ENCODE peak calls at places on chromosomes 16 and 17, in four cellular contexts. One of them, this sample, is unnamed.

GRCh38 chr16:89069920-89070319 is 23.7 kb upstream of the ACSF3 start:
- DNase-seq in adrenal gland: no peak
- DNase-seq in CD4-positive, CD25-positive, alpha-beta regulatory T cell: no peak
- DNase-seq in psoas muscle: no peak
- DNase-seq in this sample: no peak

GRCh38 chr17:79943354-79944241 is 92.1 kb downstream of the TBC1D16 start:
- DNase-seq in psoas muscle: peak; percentile 44
- DNase-seq in CD4-positive, CD25-positive, alpha-beta regulatory T cell: no peak
- DNase-seq in adrenal gland: no peak
- DNase-seq in this sample: no peak

GRCh38 chr17:32746698-32747097 is 130.2 kb downstream of the MYO1D start:
- DNase-seq in CD4-positive, CD25-positive, alpha-beta regulatory T cell: no peak
- DNase-seq in adrenal gland: no peak
- DNase-seq in psoas muscle: no peak
- DNase-seq in this sample: no peak

GRCh38 chr17:65530985-65531507 is 30.4 kb downstream of the AXIN2 start:
- DNase-seq in adrenal gland: peak; percentile 84
- DNase-seq in CD4-positive, CD25-positive, alpha-beta regulatory T cell: no peak
- DNase-seq in psoas muscle: no peak
- DNase-seq in this sample: no peak

GRCh38 chr16:24789881-24790280 is 55.9 kb upstream of the SLC5A11 start:
- DNase-seq in psoas muscle: no peak
- DNase-seq in adrenal gland: no peak
- DNase-seq in CD4-positive, CD25-positive, alpha-beta regulatory T cell: no peak
- DNase-seq in this sample: no peak

GRCh38 chr17:16948587-16949376 is 23.1 kb downstream of the TNFRSF13B start:
- DNase-seq in CD4-positive, CD25-positive, alpha-beta regulatory T cell: no peak
- DNase-seq in adrenal gland: peak; percentile 18
- DNase-seq in psoas muscle: no peak
- DNase-seq in this sample: no peak

GRCh38 chr17:50798424-50799344 is 31.4 kb upstream of the ANKRD40CL start:
- DNase-seq in psoas muscle: no peak
- DNase-seq in CD4-positive, CD25-positive, alpha-beta regulatory T cell: no peak
- DNase-seq in adrenal gland: no peak
- DNase-seq in this sample: no peak

GRCh38 chr16:75238853-75239371 is 12.5 kb downstream of the BCAR1 start:
- DNase-seq in CD4-positive, CD25-positive, alpha-beta regulatory T cell: no peak
- DNase-seq in adrenal gland: no peak
- DNase-seq in psoas muscle: no peak
- DNase-seq in this sample: no peak

GRCh38 chr17:29326414-29326813 is 32.5 kb upstream of the NUFIP2 start:
- DNase-seq in adrenal gland: no peak
- DNase-seq in psoas muscle: no peak
- DNase-seq in CD4-positive, CD25-positive, alpha-beta regulatory T cell: no peak
- DNase-seq in this sample: no peak

GRCh38 chr16:64975821-64976220 is 146.0 kb downstream of the CDH11 start:
- DNase-seq in adrenal gland: no peak
- DNase-seq in CD4-positive, CD25-positive, alpha-beta regulatory T cell: no peak
- DNase-seq in psoas muscle: no peak
- DNase-seq in this sample: no peak

GRCh38 chr17:28553000-28553505 is 629 bp upstream of the UNC119 start:
- DNase-seq in psoas muscle: no peak
- DNase-seq in CD4-positive, CD25-positive, alpha-beta regulatory T cell: no peak
- DNase-seq in adrenal gland: no peak
- DNase-seq in this sample: no peak

GRCh38 chr16:86193528-86194193 is 294.7 kb downstream of the IRF8 start:
- DNase-seq in CD4-positive, CD25-positive, alpha-beta regulatory T cell: no peak
- DNase-seq in psoas muscle: no peak
- DNase-seq in adrenal gland: no peak
- DNase-seq in this sample: no peak

GRCh38 chr17:6186998-6187397 is 116.8 kb downstream of the WSCD1 start:
- DNase-seq in CD4-positive, CD25-positive, alpha-beta regulatory T cell: no peak
- DNase-seq in psoas muscle: no peak
- DNase-seq in adrenal gland: no peak
- DNase-seq in this sample: no peak

GRCh38 chr17:65081439-65081838 is 24.9 kb upstream of the GNA13 start:
- DNase-seq in adrenal gland: no peak
- DNase-seq in CD4-positive, CD25-positive, alpha-beta regulatory T cell: no peak
- DNase-seq in psoas muscle: no peak
- DNase-seq in this sample: no peak

GRCh38 chr17:78605429-78605828 is 28.2 kb upstream of the DNAH17 start:
- DNase-seq in psoas muscle: no peak
- DNase-seq in adrenal gland: no peak
- DNase-seq in CD4-positive, CD25-positive, alpha-beta regulatory T cell: no peak
- DNase-seq in this sample: no peak

GRCh38 chr16:57258226-57258909 is 13.3 kb downstream of the ARL2BP start:
- DNase-seq in adrenal gland: peak; percentile 52
- DNase-seq in CD4-positive, CD25-positive, alpha-beta regulatory T cell: no peak
- DNase-seq in psoas muscle: no peak
- DNase-seq in this sample: no peak

GRCh38 chr17:41141361-41141760 is 1.0 kb upstream of the KRTAP4-6 start:
- DNase-seq in psoas muscle: no peak
- DNase-seq in adrenal gland: no peak
- DNase-seq in CD4-positive, CD25-positive, alpha-beta regulatory T cell: no peak
- DNase-seq in this sample: no peak

GRCh38 chr16:86783626-86784266 is 205.4 kb downstream of the FOXL1 start:
- DNase-seq in CD4-positive, CD25-positive, alpha-beta regulatory T cell: no peak
- DNase-seq in psoas muscle: no peak
- DNase-seq in adrenal gland: no peak
- DNase-seq in this sample: no peak

GRCh38 chr17:33970271-33970670 is 284.8 kb upstream of the CCL2 start:
- DNase-seq in adrenal gland: no peak
- DNase-seq in CD4-positive, CD25-positive, alpha-beta regulatory T cell: no peak
- DNase-seq in psoas muscle: no peak
- DNase-seq in this sample: no peak

GRCh38 chr17:44354582-44355309 is 8.9 kb downstream of the FAM171A2 start:
- DNase-seq in adrenal gland: no peak
- DNase-seq in psoas muscle: no peak
- DNase-seq in CD4-positive, CD25-positive, alpha-beta regulatory T cell: peak; percentile 35
- DNase-seq in this sample: no peak

GRCh38 chr17:65332375-65332774 is 195.2 kb downstream of the RGS9 start:
- DNase-seq in CD4-positive, CD25-positive, alpha-beta regulatory T cell: no peak
- DNase-seq in adrenal gland: no peak
- DNase-seq in psoas muscle: no peak
- DNase-seq in this sample: no peak

GRCh38 chr16:47377156-47377555 is 83.7 kb downstream of the ITFG1 start:
- DNase-seq in adrenal gland: no peak
- DNase-seq in CD4-positive, CD25-positive, alpha-beta regulatory T cell: no peak
- DNase-seq in psoas muscle: no peak
- DNase-seq in this sample: no peak

GRCh38 chr17:9071016-9071415 is 49.7 kb downstream of the NTN1 start:
- DNase-seq in adrenal gland: no peak
- DNase-seq in CD4-positive, CD25-positive, alpha-beta regulatory T cell: no peak
- DNase-seq in psoas muscle: no peak
- DNase-seq in this sample: no peak

GRCh38 chr17:60887607-60888028 is 210.0 kb downstream of the BCAS3 start:
- DNase-seq in adrenal gland: no peak
- DNase-seq in psoas muscle: no peak
- DNase-seq in CD4-positive, CD25-positive, alpha-beta regulatory T cell: no peak
- DNase-seq in this sample: no peak
- H3K4me3 ChIP-seq in adrenal gland: no peak overlapping the region
- H3K4me3 ChIP-seq in psoas muscle: no peak overlapping the region
- H3K4me3 ChIP-seq in CD4-positive, CD25-positive, alpha-beta regulatory T cell: no peak overlapping the region
- H3K4me3 ChIP-seq in this sample: no peak overlapping the region

GRCh38 chr17:77145635-77146632 is 5.2 kb downstream of the SEC14L1 start:
- DNase-seq in psoas muscle: peak; percentile 77
- DNase-seq in adrenal gland: peak; percentile 97
- DNase-seq in CD4-positive, CD25-positive, alpha-beta regulatory T cell: no peak
- DNase-seq in this sample: no peak
- H3K4me1 ChIP-seq in psoas muscle: peaks cover 65% of the 10 kb centered on the region
- H3K4me1 ChIP-seq in adrenal gland: peaks cover 76% of the 10 kb centered on the region
- H3K4me1 ChIP-seq in CD4-positive, CD25-positive, alpha-beta regulatory T cell: peaks cover 56% of the 10 kb centered on the region
- H3K4me1 ChIP-seq in this sample: peaks cover 6% of the 10 kb centered on the region

GRCh38 chr16:11727945-11728543 is 14.6 kb downstream of the TXNDC11 start:
- DNase-seq in adrenal gland: no peak
- DNase-seq in CD4-positive, CD25-positive, alpha-beta regulatory T cell: peak; percentile 17
- DNase-seq in psoas muscle: no peak
- DNase-seq in this sample: no peak
- H3K4me3 ChIP-seq in adrenal gland: no peak overlapping the region
- H3K4me3 ChIP-seq in CD4-positive, CD25-positive, alpha-beta regulatory T cell: peak overlapping the region; percentile 51
- H3K4me3 ChIP-seq in psoas muscle: no peak overlapping the region
- H3K4me3 ChIP-seq in this sample: no peak overlapping the region

DNA sequence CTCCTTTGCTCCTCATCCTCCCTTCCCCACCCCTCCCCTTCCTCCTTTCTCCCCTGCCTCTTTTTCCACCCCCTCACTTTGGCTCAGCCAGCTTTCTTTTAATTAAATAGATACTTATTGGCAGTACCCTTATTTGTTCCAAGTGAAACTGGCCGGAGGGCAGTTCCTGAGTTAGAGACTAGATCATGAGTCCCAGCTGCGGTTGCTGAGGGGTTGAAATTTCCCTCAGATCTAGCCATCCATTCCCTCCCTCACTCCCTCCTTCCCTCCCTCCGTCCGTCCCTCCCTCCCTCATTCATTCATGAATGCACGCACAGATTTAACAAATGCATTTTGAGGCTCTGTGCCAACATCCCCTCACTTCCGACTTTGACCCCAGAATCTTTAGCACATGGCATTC is 519.2 kb upstream of the EEF2KMT start:
- DNase-seq in psoas muscle: no peak
- DNase-seq in CD4-positive, CD25-positive, alpha-beta regulatory T cell: no peak
- DNase-seq in adrenal gland: no peak
- DNase-seq in this sample: no peak
- H3K4me1 ChIP-seq in psoas muscle: no peaks in the 10 kb centered on the region
- H3K4me1 ChIP-seq in CD4-positive, CD25-positive, alpha-beta regulatory T cell: no peaks in the 10 kb centered on the region
- H3K4me1 ChIP-seq in adrenal gland: no peaks in the 10 kb centered on the region
- H3K4me1 ChIP-seq in this sample: no peaks in the 10 kb centered on the region

DNA sequence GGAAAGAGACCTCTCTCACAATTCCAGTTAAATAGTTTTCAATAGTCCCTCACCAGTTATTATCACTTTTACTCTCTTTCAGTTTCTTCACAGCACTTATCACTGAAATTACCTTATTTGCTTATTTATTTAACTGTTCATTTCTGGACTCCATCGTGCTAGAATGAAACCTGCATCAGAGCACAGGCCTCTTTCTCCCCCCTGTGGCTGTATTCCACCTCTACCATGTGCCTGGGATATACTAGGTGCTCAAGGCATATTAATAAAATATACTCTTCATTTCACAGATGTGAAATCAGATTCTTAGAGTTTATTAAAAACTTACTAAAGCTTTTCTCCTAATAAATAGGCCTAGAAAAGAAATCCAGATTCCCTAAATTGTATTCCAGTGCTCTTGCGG is 308.9 kb upstream of the MON1B start:
- DNase-seq in CD4-positive, CD25-positive, alpha-beta regulatory T cell: no peak
- DNase-seq in psoas muscle: no peak
- DNase-seq in adrenal gland: no peak
- DNase-seq in this sample: no peak
- H3K4me3 ChIP-seq in CD4-positive, CD25-positive, alpha-beta regulatory T cell: no peak overlapping the region
- H3K4me3 ChIP-seq in psoas muscle: no peak overlapping the region
- H3K4me3 ChIP-seq in adrenal gland: no peak overlapping the region
- H3K4me3 ChIP-seq in this sample: no peak overlapping the region

DNA sequence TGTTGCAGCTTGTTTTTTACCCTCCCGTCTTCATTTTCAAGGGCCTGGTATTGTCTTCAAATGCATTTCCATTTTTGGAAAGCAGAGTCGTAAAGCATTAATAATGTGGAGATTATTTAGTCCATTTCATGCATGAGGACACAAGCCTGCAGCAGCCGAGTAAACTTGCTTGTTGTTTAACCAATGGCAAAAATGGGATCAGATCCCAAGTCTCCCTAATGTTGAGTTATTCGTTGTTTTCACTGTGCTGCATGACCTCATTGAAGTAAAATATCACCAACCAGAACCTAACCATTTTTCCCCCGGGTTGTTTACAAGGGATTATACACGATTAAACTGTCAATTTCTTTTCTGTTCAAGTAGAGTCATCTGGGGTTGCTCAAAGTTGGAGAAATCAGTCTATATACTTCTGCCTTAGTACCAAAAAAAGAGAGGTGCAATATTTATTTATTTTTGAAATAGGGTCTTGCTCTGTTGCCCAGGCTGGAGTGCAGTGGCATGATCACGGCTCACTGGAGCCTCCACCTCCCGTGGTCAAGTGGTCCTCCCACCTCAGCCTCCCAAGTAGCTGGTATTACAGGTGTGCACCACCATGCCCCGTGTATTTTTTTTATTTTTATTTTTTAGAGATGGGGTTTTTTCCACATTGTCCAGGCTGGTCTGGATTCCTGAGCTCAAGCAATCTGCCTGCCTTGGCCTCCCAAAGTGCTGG is 12.4 kb downstream of the AMZ2 start:
- DNase-seq in adrenal gland: no peak
- DNase-seq in psoas muscle: no peak
- DNase-seq in CD4-positive, CD25-positive, alpha-beta regulatory T cell: no peak
- DNase-seq in this sample: no peak
- H3K4me1 ChIP-seq in adrenal gland: no peaks in the 10 kb centered on the region
- H3K4me1 ChIP-seq in psoas muscle: peaks cover 6% of the 10 kb centered on the region
- H3K4me1 ChIP-seq in CD4-positive, CD25-positive, alpha-beta regulatory T cell: peaks cover 56% of the 10 kb centered on the region
- H3K4me1 ChIP-seq in this sample: peaks cover 41% of the 10 kb centered on the region

This sample was measured in effector memory CD4-positive, alpha-beta T cell.